ENCODE peak calls at places on chromosomes 3 and 15, in five cellular contexts. One of them, this sample, is unnamed.

GRCh38 chr3:80232760-80233159 is 465.0 kb upstream of the ROBO1 start:
- DNase-seq in H1: no peak
- DNase-seq in neuronal stem cell: no peak
- DNase-seq in mesenchymal stem cell: peak
- DNase-seq in IMR-90: peak
- DNase-seq in this sample: no peak

GRCh38 chr15:98131924-98132323 is 171.4 kb downstream of the ARRDC4 start:
- DNase-seq in neuronal stem cell: no peak
- DNase-seq in H1: no peak
- DNase-seq in IMR-90: no peak
- DNase-seq in mesenchymal stem cell: peak
- DNase-seq in this sample: no peak

GRCh38 chr15:49758856-49759255 is 138.0 kb downstream of the DTWD1 start:
- DNase-seq in IMR-90: peak
- DNase-seq in H1: no peak
- DNase-seq in neuronal stem cell: no peak
- DNase-seq in mesenchymal stem cell: peak
- DNase-seq in this sample: no peak

GRCh38 chr3:60175680-60176079 is 1075.6 kb downstream of the FHIT start:
- DNase-seq in H1: no peak
- DNase-seq in neuronal stem cell: no peak
- DNase-seq in IMR-90: no peak
- DNase-seq in mesenchymal stem cell: no peak
- DNase-seq in this sample: no peak

GRCh38 chr15:74505837-74506514 is 35.0 kb upstream of the ARID3B start:
- DNase-seq in IMR-90: peak
- DNase-seq in H1: no peak
- DNase-seq in neuronal stem cell: no peak
- DNase-seq in mesenchymal stem cell: peak
- DNase-seq in this sample: no peak

GRCh38 chr3:139109271-139109670 is 64.6 kb upstream of the PRR23C start:
- DNase-seq in IMR-90: no peak
- DNase-seq in H1: no peak
- DNase-seq in neuronal stem cell: no peak
- DNase-seq in mesenchymal stem cell: no peak
- DNase-seq in this sample: no peak

GRCh38 chr15:59371458-59372351 is 966 bp downstream of the MYO1E start:
- DNase-seq in mesenchymal stem cell: no peak
- DNase-seq in neuronal stem cell: no peak
- DNase-seq in H1: peak
- DNase-seq in IMR-90: no peak
- DNase-seq in this sample: peak

GRCh38 chr3:114519415-114519814 is 225.6 kb downstream of the TIGIT start:
- DNase-seq in neuronal stem cell: peak
- DNase-seq in mesenchymal stem cell: peak
- DNase-seq in H1: no peak
- DNase-seq in IMR-90: peak
- DNase-seq in this sample: peak

GRCh38 chr15:52183562-52184173 is 7.5 kb downstream of the GNB5 start:
- DNase-seq in mesenchymal stem cell: peak
- DNase-seq in neuronal stem cell: peak
- DNase-seq in IMR-90: peak
- DNase-seq in H1: peak
- DNase-seq in this sample: peak

GRCh38 chr3:65758871-65759598 is 279.7 kb downstream of the MAGI1 start:
- DNase-seq in mesenchymal stem cell: peak
- DNase-seq in H1: no peak
- DNase-seq in neuronal stem cell: no peak
- DNase-seq in IMR-90: peak
- DNase-seq in this sample: no peak

GRCh38 chr15:40336129-40337122 is 4.3 kb downstream of the CCDC9B start:
- DNase-seq in IMR-90: no peak
- DNase-seq in mesenchymal stem cell: no peak
- DNase-seq in neuronal stem cell: no peak
- DNase-seq in H1: peak
- DNase-seq in this sample: no peak

GRCh38 chr15:27059610-27060202 is 88.7 kb downstream of the GABRG3 start:
- DNase-seq in IMR-90: peak
- DNase-seq in neuronal stem cell: peak
- DNase-seq in mesenchymal stem cell: peak
- DNase-seq in H1: peak
- DNase-seq in this sample: no peak

GRCh38 chr3:9198261-9198660 is 51.2 kb downstream of the SRGAP3 start:
- DNase-seq in H1: no peak
- DNase-seq in neuronal stem cell: no peak
- DNase-seq in mesenchymal stem cell: no peak
- DNase-seq in IMR-90: no peak
- DNase-seq in this sample: no peak

GRCh38 chr3:129162729-129163579 is 2.1 kb upstream of the ISY1 start:
- DNase-seq in neuronal stem cell: peak
- DNase-seq in mesenchymal stem cell: peak
- DNase-seq in H1: no peak
- DNase-seq in IMR-90: no peak
- DNase-seq in this sample: no peak

GRCh38 chr3:155286745-155287144 is 6.7 kb downstream of the STRIT1 start:
- DNase-seq in mesenchymal stem cell: no peak
- DNase-seq in IMR-90: peak
- DNase-seq in H1: no peak
- DNase-seq in neuronal stem cell: no peak
- DNase-seq in this sample: peak

GRCh38 chr15:79433610-79434009 is 1.5 kb downstream of the MINAR1 start:
- DNase-seq in H1: peak
- DNase-seq in neuronal stem cell: no peak
- DNase-seq in IMR-90: no peak
- DNase-seq in mesenchymal stem cell: no peak
- DNase-seq in this sample: no peak

GRCh38 chr15:79432345-79433311 is 492 bp downstream of the MINAR1 start:
- DNase-seq in neuronal stem cell: no peak
- DNase-seq in IMR-90: no peak
- DNase-seq in H1: peak
- DNase-seq in mesenchymal stem cell: no peak
- DNase-seq in this sample: no peak

GRCh38 chr15:79427781-79428598 is 4.1 kb upstream of the MINAR1 start:
- DNase-seq in IMR-90: no peak
- DNase-seq in H1: no peak
- DNase-seq in neuronal stem cell: no peak
- DNase-seq in mesenchymal stem cell: no peak
- DNase-seq in this sample: no peak

GRCh38 chr15:79431636-79432344 is at the start of gene MINAR1:
- DNase-seq in mesenchymal stem cell: peak
- DNase-seq in IMR-90: peak
- DNase-seq in H1: peak
- DNase-seq in neuronal stem cell: peak
- DNase-seq in this sample: peak

DNA sequence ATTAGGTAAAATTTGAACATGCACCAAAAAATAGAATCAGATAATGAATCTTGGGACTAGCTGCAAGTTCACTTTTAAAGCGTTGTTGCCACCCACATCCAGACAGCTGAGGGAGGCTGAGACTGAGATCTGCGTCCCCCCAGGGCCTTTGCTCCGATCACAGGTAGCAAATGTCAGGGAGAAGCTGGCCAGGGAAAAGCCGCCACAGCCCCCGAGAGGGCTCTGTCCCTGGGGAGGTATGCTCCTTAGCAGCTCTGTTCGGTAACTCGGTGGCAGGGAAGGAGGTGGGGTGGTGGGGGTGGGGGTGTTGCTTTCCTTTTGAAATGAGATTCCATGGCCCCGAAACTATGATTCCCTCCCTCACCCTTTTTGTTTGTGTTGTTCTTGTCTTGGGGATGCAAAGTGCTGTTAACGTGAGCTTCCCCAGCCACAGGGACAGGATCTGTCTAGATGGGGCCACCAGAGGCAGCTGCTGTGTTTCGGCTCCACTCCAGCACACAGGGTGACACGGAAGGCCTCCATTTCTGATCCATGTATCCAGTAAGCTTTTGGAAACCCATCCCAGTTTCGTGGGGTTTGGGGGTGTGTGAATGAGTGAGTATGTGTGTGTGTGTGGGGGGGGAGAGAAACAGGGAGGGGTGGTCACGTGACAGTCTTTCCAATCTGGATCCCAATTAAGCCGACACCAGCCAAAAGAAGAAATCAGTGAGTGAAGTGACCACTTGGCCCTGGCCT is 1.1 kb upstream of the MINAR1 start:
- DNase-seq in IMR-90: no peak
- DNase-seq in mesenchymal stem cell: peak
- DNase-seq in H1: peak
- DNase-seq in neuronal stem cell: peak
- DNase-seq in this sample: no peak
- H3K4me3 ChIP-seq in IMR-90: peak
- H3K4me3 ChIP-seq in mesenchymal stem cell: peak
- H3K4me3 ChIP-seq in H1: peak
- H3K4me3 ChIP-seq in neuronal stem cell: peak
- H3K4me3 ChIP-seq in this sample: peak

GRCh38 chr15:70853855-70854668 is at the start of gene LARP6:
- DNase-seq in neuronal stem cell: peak
- DNase-seq in IMR-90: peak
- DNase-seq in H1: peak
- DNase-seq in mesenchymal stem cell: peak
- DNase-seq in this sample: no peak
- H3K14ac ChIP-seq in neuronal stem cell: peak
- H3K14ac ChIP-seq in IMR-90: peak
- H3K14ac ChIP-seq in H1: no peak
- H3K14ac ChIP-seq in mesenchymal stem cell: peak
- H3K14ac ChIP-seq in this sample: peak

DNA sequence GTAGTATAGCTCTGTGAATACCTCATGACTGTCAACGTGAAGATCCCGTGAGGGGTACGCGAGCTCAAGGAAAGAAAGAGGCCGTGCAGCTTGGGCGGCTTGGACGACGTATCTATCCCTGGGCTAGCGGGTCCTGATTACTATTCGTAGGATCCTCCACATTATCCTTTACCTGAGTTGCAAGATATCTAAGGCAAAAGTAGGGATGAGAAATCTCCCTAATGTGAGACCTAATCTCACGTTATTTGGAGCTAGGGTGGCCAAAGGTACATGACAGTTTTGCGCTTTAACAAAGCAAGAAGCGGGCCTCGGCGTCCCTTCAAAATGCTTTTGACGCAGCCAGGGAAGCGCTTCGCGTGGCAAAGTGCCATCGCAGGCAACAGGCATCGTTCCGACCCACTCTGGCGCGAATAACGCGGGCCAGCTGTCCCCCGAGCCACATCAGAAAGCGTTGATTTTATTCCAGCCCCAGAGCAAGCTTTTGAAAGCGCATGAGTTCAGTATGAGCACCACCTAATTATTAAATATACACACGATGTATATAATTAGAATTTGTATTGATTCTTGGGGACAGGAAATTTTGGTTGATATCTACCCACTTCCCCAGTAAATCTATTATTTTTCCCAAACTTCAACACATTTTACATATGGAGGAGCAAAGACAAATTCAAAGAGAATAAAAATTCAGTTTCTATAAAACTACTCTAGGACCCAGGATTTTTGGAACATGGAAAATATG is 2.5 kb upstream of the EOMES start:
- DNase-seq in mesenchymal stem cell: peak
- DNase-seq in IMR-90: no peak
- DNase-seq in neuronal stem cell: no peak
- DNase-seq in H1: no peak
- DNase-seq in this sample: no peak
- H3K4ac ChIP-seq in mesenchymal stem cell: no peak
- H3K4ac ChIP-seq in IMR-90: no peak
- H3K4ac ChIP-seq in neuronal stem cell: no peak
- H3K4ac ChIP-seq in H1: no peak
- H3K4ac ChIP-seq in this sample: no peak

GRCh38 chr15:89812126-89812846 is 2.4 kb downstream of the ANPEP start:
- DNase-seq in IMR-90: no peak
- DNase-seq in H1: no peak
- DNase-seq in neuronal stem cell: no peak
- DNase-seq in mesenchymal stem cell: no peak
- DNase-seq in this sample: no peak
- H3K4me3 ChIP-seq in IMR-90: no peak
- H3K4me3 ChIP-seq in H1: no peak
- H3K4me3 ChIP-seq in neuronal stem cell: no peak
- H3K4me3 ChIP-seq in mesenchymal stem cell: no peak
- H3K4me3 ChIP-seq in this sample: no peak

GRCh38 chr3:23669541-23670255 is 136.1 kb upstream of the UBE2E1 start:
- DNase-seq in H1: no peak
- DNase-seq in mesenchymal stem cell: no peak
- DNase-seq in neuronal stem cell: no peak
- DNase-seq in IMR-90: no peak
- DNase-seq in this sample: no peak

GRCh38 chr3:23672628-23673027 is 133.1 kb upstream of the UBE2E1 start:
- DNase-seq in neuronal stem cell: no peak
- DNase-seq in H1: no peak
- DNase-seq in IMR-90: no peak
- DNase-seq in mesenchymal stem cell: no peak
- DNase-seq in this sample: no peak

GRCh38 chr3:23671901-23672589 is 133.7 kb upstream of the UBE2E1 start:
- DNase-seq in H1: no peak
- DNase-seq in neuronal stem cell: no peak
- DNase-seq in mesenchymal stem cell: no peak
- DNase-seq in IMR-90: no peak
- DNase-seq in this sample: peak

GRCh38 chr3:23676093-23676492 is 129.7 kb upstream of the UBE2E1 start:
- DNase-seq in H1: no peak
- DNase-seq in mesenchymal stem cell: no peak
- DNase-seq in IMR-90: peak
- DNase-seq in neuronal stem cell: no peak
- DNase-seq in this sample: no peak

GRCh38 chr3:23675010-23675409 is 130.7 kb upstream of the UBE2E1 start:
- DNase-seq in mesenchymal stem cell: no peak
- DNase-seq in neuronal stem cell: no peak
- DNase-seq in IMR-90: no peak
- DNase-seq in H1: no peak
- DNase-seq in this sample: no peak
- H3K14ac ChIP-seq in mesenchymal stem cell: no peak
- H3K14ac ChIP-seq in neuronal stem cell: no peak
- H3K14ac ChIP-seq in IMR-90: no peak
- H3K14ac ChIP-seq in H1: no peak
- H3K14ac ChIP-seq in this sample: no peak

DNA sequence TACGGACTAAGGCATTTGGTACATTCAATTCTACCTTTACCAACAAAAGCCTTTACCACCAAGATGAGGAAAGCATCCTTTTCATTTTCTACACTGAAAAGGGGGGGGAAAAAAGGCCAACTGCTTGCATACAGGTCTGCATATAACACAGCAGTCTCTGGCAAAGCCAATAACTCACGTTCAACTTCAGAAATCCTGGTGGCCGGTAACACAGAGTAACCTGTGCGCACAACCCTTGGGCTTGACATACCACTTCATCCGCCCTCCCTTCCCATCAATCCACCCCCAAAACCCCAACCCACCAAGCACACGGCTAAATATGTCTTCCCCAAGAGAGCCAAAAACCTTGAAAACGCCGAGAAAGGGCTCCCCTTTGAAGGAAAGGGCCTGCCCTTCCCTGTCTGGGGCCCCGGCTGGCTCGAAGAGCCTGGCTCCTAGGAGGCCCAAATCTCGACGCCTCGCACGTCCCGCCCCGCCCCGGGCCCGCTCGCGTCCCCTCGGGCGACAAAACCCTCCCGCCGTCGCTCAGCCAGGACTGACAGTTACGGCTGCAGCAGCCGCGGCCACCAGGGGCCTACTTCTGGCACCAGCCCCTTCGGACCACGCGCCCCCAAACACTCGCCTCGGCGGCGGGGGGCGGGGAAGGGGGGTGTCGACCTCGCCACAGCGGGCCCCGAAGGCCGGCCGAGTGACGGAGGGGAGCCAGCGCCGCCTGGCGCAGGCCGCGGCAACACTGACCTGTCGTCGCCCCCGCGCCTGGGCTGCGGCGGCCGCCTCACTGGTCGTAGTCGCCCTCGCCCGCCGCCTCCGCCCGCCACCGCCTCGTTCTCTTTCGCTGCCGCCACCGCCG is 848 bp downstream of the UBE3A start:
- DNase-seq in H1: peak
- DNase-seq in IMR-90: peak
- DNase-seq in mesenchymal stem cell: peak
- DNase-seq in neuronal stem cell: peak
- DNase-seq in this sample: peak
- H3K4ac ChIP-seq in H1: no peak
- H3K4ac ChIP-seq in IMR-90: peak
- H3K4ac ChIP-seq in mesenchymal stem cell: peak
- H3K4ac ChIP-seq in neuronal stem cell: peak
- H3K4ac ChIP-seq in this sample: peak